ENCODE peak calls at places on chromosomes 16 and 17, in ten cellular contexts. A is activated T-helper 17 cell treated with anti-CD3 and anti-CD28 coated beads, Interleukin-2, amount 50 U/mL, for 72 hours; G is activated CD8-positive, alpha-beta T cell treated with anti-CD3 and anti-CD28 coated beads for 36 hours; V is activated naive CD4-positive, alpha-beta T cell treated with anti-CD3 and anti-CD28 coated beads, Interleukin-2, amount 50 U/mL, for 72 hours; Y is pancreas; M is naive thymus-derived CD8-positive, alpha-beta T cell; T is psoas muscle; L is A549; B is SK-N-SH treated with all-trans-retinoic acid at 6 μM for 48 hours; R is gastroesophageal sphincter. O is an unnamed sample.

GRCh38 chr16:4987580-4988374 is 29.6 kb downstream of the SEC14L5 start:
- ATAC-seq in G (no peak), M (no peak), A (no peak), V (no peak), L (peak), B (peak), R (no peak), T (peak), Y (peak), O (no peak)

GRCh38 chr17:75695830-75696271 is 25.4 kb upstream of the ITGB4 start:
- ATAC-seq in Y (no peak), V (no peak), A (no peak), G (no peak), B (no peak), M (no peak), L (no peak), R (no peak), T (peak), O (peak)

GRCh38 chr17:50356418-50356817 is 10.5 kb downstream of the XYLT2 start:
- ATAC-seq in G (no peak), V (no peak), Y (no peak), M (no peak), T (no peak), A (no peak), R (no peak), L (no peak), B (no peak), O (no peak)

GRCh38 chr17:9766970-9767369 is 24.4 kb downstream of the DHRS7C start:
- ATAC-seq in M (no peak), G (no peak), A (no peak), Y (no peak), T (no peak), L (no peak), B (no peak), R (no peak), V (no peak), O (no peak)

GRCh38 chr16:57299009-57299718 is 14.7 kb upstream of the PLLP start:
- ATAC-seq in R (peak), M (peak), B (peak), T (peak), G (peak), A (peak), V (no peak), L (peak), Y (peak), O (peak)

GRCh38 chr16:56298948-56299602 is 107.8 kb downstream of the GNAO1 start:
- ATAC-seq in A (no peak), R (peak), B (no peak), G (no peak), M (no peak), V (no peak), T (no peak), Y (peak), L (no peak), O (peak)

GRCh38 chr17:43645765-43646481 is 15.8 kb downstream of the MEOX1 start:
- ATAC-seq in A (peak), L (no peak), R (peak), V (peak), Y (peak), G (peak), B (no peak), M (peak), T (peak), O (peak)

GRCh38 chr17:15659663-15660062 is 24.4 kb downstream of the TRIM16 start:
- ATAC-seq in G (no peak), V (no peak), L (no peak), Y (peak), M (no peak), A (no peak), T (no peak), B (peak), R (no peak), O (peak)

GRCh38 chr17:8474826-8475225 is 39.1 kb downstream of the NDEL1 start:
- ATAC-seq in V (no peak), B (no peak), T (no peak), G (no peak), Y (no peak), A (no peak), R (no peak), L (no peak), M (no peak), O (no peak)

GRCh38 chr17:71176315-71176714 is 944.5 kb upstream of the SOX9 start:
- ATAC-seq in V (no peak), M (no peak), G (no peak), Y (peak), R (no peak), A (no peak), B (peak), T (no peak), L (no peak), O (no peak)

GRCh38 chr17:80491478-80492342 is 15.3 kb upstream of the NPTX1 start:
- ATAC-seq in G (no peak), Y (peak), B (peak), L (peak), V (no peak), T (no peak), A (no peak), R (no peak), M (no peak), O (no peak)

GRCh38 chr16:72013888-72014538 is 5.5 kb downstream of the DHODH start:
- ATAC-seq in V (peak), T (peak), R (no peak), A (no peak), B (no peak), Y (no peak), L (no peak), M (no peak), G (no peak), O (no peak)

GRCh38 chr17:2901582-2901981 is 105.3 kb downstream of the RAP1GAP2 start:
- ATAC-seq in G (no peak), T (no peak), A (no peak), M (no peak), V (no peak), B (no peak), Y (peak), L (no peak), R (no peak), O (no peak)

GRCh38 chr17:79440251-79440650 is 170.6 kb downstream of the RBFOX3 start:
- ATAC-seq in V (no peak), A (no peak), B (no peak), R (no peak), G (no peak), L (no peak), T (no peak), Y (no peak), M (no peak), O (no peak)

GRCh38 chr16:272633-273546 is 2.9 kb downstream of the RGS11 start:
- ATAC-seq in T (no peak), L (no peak), V (no peak), B (no peak), Y (no peak), G (no peak), A (no peak), R (no peak), M (no peak), O (no peak)